ENCODE peak calls at places on chromosomes 16 and 17, in five cellular contexts. W, E, D, G and Z are unnamed samples.

GRCh38 chr17:49031965-49032928 is 35.1 kb downstream of the IGF2BP1 start:
- DNase-seq in W (peak; percentile 34), E (peak; percentile 39), D (peak; percentile 61), G (peak; percentile 85), Z (peak; percentile 66)

GRCh38 chr17:29621751-29622194 is 939 bp downstream of the CORO6 start:
- DNase-seq in W (no peak), E (no peak), D (no peak), G (peak; percentile 46), Z (no peak)

GRCh38 chr17:66737524-66737923 is 97.4 kb upstream of the CACNG5 start:
- DNase-seq in W (no peak), E (no peak), D (no peak), G (peak; percentile 25), Z (peak; percentile 31)

GRCh38 chr17:51673066-51673465 is 412.7 kb downstream of the UTP18 start:
- DNase-seq in W (no peak), E (no peak), D (no peak), G (no peak), Z (no peak)

GRCh38 chr17:80827646-80828643 is 163.7 kb upstream of the CHMP6 start:
- DNase-seq in W (no peak), E (no peak), D (peak; percentile 76), G (no peak), Z (no peak)

GRCh38 chr16:55001931-55002330 is 71.3 kb downstream of the IRX5 start:
- DNase-seq in W (no peak), E (no peak), D (no peak), G (peak; percentile 26), Z (peak; percentile 7)

GRCh38 chr16:17460890-17461289 is 9.9 kb downstream of the XYLT1 start:
- DNase-seq in W (no peak), E (no peak), D (no peak), G (peak; percentile 42), Z (no peak)

GRCh38 chr17:79803997-79804855 is 7.3 kb upstream of the CBX8 start:
- DNase-seq in W (peak; percentile 48), E (no peak), D (peak; percentile 25), G (peak; percentile 26), Z (no peak)

GRCh38 chr17:76376318-76377133 is 7.9 kb upstream of the SPHK1 start:
- DNase-seq in W (no peak), E (no peak), D (peak; percentile 5), G (no peak), Z (no peak)

GRCh38 chr17:62626719-62627218 is 701 bp upstream of the MRC2 start:
- DNase-seq in W (peak; percentile 39), E (peak; percentile 39), D (no peak), G (peak; percentile 87), Z (peak; percentile 77)

GRCh38 chr17:66727634-66728570 is 107.0 kb upstream of the CACNG5 start:
- DNase-seq in W (peak; percentile 24), E (peak; percentile 41), D (peak; percentile 83), G (peak; percentile 58), Z (peak; percentile 13)

GRCh38 chr17:59534583-59534982 is 30.8 kb upstream of the DHX40 start:
- DNase-seq in W (no peak), E (no peak), D (no peak), G (peak; percentile 14), Z (no peak)

GRCh38 chr16:88693420-88694177 is 7.3 kb upstream of the SNAI3 start:
- DNase-seq in W (no peak), E (no peak), D (no peak), G (no peak), Z (no peak)

GRCh38 chr17:76467809-76468633 is 618 bp downstream of the AANAT start:
- DNase-seq in W (no peak), E (no peak), D (no peak), G (no peak), Z (no peak)

GRCh38 chr17:11954961-11955360 is 42.3 kb downstream of the ZNF18 start:
- DNase-seq in W (no peak), E (no peak), D (no peak), G (no peak), Z (no peak)

GRCh38 chr16:77596243-77596642 is 126.1 kb upstream of the NUDT7 start:
- DNase-seq in W (no peak), E (no peak), D (no peak), G (peak; percentile 7), Z (peak; percentile 18)

GRCh38 chr16:74117798-74118197 is 178.8 kb upstream of the PSMD7 start:
- DNase-seq in W (no peak), E (no peak), D (no peak), G (no peak), Z (no peak)

GRCh38 chr17:35799942-35800341 is 4.5 kb upstream of the MMP28 start:
- DNase-seq in W (no peak), E (no peak), D (no peak), G (peak; percentile 85), Z (peak; percentile 46)

GRCh38 chr17:72143245-72143644 is 22.4 kb downstream of the SOX9 start:
- DNase-seq in W (no peak), E (no peak), D (peak; percentile 83), G (no peak), Z (no peak)

GRCh38 chr17:6461792-6462524 is 17.7 kb downstream of the PIMREG start:
- DNase-seq in W (no peak), E (no peak), D (no peak), G (no peak), Z (no peak)

GRCh38 chr16:379183-379960 is 2.4 kb downstream of the PGAP6 start:
- DNase-seq in W (no peak), E (peak; percentile 69), D (peak; percentile 95), G (no peak), Z (no peak)

GRCh38 chr16:52561910-52562741 is 15.2 kb upstream of the TOX3 start:
- DNase-seq in W (no peak), E (no peak), D (peak; percentile 84), G (no peak), Z (no peak)

GRCh38 chr17:12712941-12713340 is 47.3 kb downstream of the MYOCD start:
- DNase-seq in W (no peak), E (no peak), D (no peak), G (no peak), Z (no peak)

GRCh38 chr17:43673516-43674323 is 12.0 kb upstream of the MEOX1 start:
- DNase-seq in W (peak; percentile 47), E (peak; percentile 72), D (peak; percentile 32), G (peak; percentile 69), Z (peak; percentile 32)

GRCh38 chr16:68279726-68280125 is 15.4 kb downstream of the SLC7A6 start:
- DNase-seq in W (no peak), E (no peak), D (no peak), G (no peak), Z (no peak)

GRCh38 chr16:1691276-1691675 is 13.2 kb downstream of the JPT2 start:
- DNase-seq in W (no peak), E (no peak), D (no peak), G (peak; percentile 62), Z (no peak)

GRCh38 chr17:68205251-68205807 is 42.5 kb upstream of the AMZ2 start:
- DNase-seq in W (peak; percentile 82), E (peak; percentile 90), D (peak; percentile 84), G (peak; percentile 85), Z (peak; percentile 64)

GRCh38 chr17:28726396-28726911 is 421 bp upstream of the TLCD1 start:
- DNase-seq in W (peak; percentile 40), E (no peak), D (no peak), G (peak; percentile 73), Z (no peak)

GRCh38 chr16:3819741-3820724 is 60.5 kb downstream of the CREBBP start:
- DNase-seq in W (no peak), E (no peak), D (peak; percentile 93), G (peak; percentile 95), Z (peak; percentile 77)

GRCh38 chr16:67104061-67104460 is 5.7 kb upstream of the PHAF1 start:
- DNase-seq in W (no peak), E (no peak), D (no peak), G (peak; percentile 54), Z (no peak)

GRCh38 chr16:12089492-12090161 is 113.1 kb downstream of the SNX29 start:
- DNase-seq in W (peak; percentile 61), E (no peak), D (no peak), G (peak; percentile 72), Z (no peak)

GRCh38 chr16:83247767-83248372 is 559.9 kb upstream of the HSBP1 start:
- DNase-seq in W (no peak), E (no peak), D (no peak), G (no peak), Z (no peak)

GRCh38 chr17:76304226-76305134 is 3.6 kb downstream of the QRICH2 start:
- DNase-seq in W (no peak), E (no peak), D (no peak), G (no peak), Z (no peak)

GRCh38 chr17:19281161-19281560 is 44.0 kb downstream of the EPN2 start:
- DNase-seq in W (no peak), E (no peak), D (no peak), G (no peak), Z (no peak)